ENCODE peak calls at places on chromosomes 3 and 15, in four cellular contexts. One of them, this sample, is unnamed.

GRCh38 chr3:97970929-97971460 is 1.2 kb downstream of the RIOX2 start:
- DNase-seq in substantia nigra: no peak
- DNase-seq in T-helper 1 cell: no peak
- DNase-seq in lower leg skin: no peak
- DNase-seq in this sample: no peak

GRCh38 chr3:128205616-128206015 is 52.3 kb downstream of the EEFSEC start:
- DNase-seq in T-helper 1 cell: no peak
- DNase-seq in substantia nigra: no peak
- DNase-seq in lower leg skin: no peak
- DNase-seq in this sample: no peak

GRCh38 chr3:185702564-185703225 is 116.6 kb downstream of the SENP2 start:
- DNase-seq in lower leg skin: no peak
- DNase-seq in T-helper 1 cell: no peak
- DNase-seq in substantia nigra: no peak
- DNase-seq in this sample: no peak

GRCh38 chr15:99085413-99086326 is 19.2 kb upstream of the SYNM start:
- DNase-seq in lower leg skin: no peak
- DNase-seq in substantia nigra: no peak
- DNase-seq in T-helper 1 cell: no peak
- DNase-seq in this sample: no peak

GRCh38 chr3:126380011-126380768 is 14.5 kb upstream of the CFAP100 start:
- DNase-seq in substantia nigra: no peak
- DNase-seq in T-helper 1 cell: no peak
- DNase-seq in lower leg skin: no peak
- DNase-seq in this sample: no peak

GRCh38 chr3:169744332-169745054 is 20.4 kb downstream of the TERC start:
- DNase-seq in substantia nigra: no peak
- DNase-seq in lower leg skin: no peak
- DNase-seq in T-helper 1 cell: no peak
- DNase-seq in this sample: no peak

GRCh38 chr15:63203451-63204090 is 14.2 kb downstream of the RAB8B start:
- DNase-seq in T-helper 1 cell: no peak
- DNase-seq in lower leg skin: no peak
- DNase-seq in substantia nigra: no peak
- DNase-seq in this sample: no peak

GRCh38 chr3:39142067-39142466 is 11.3 kb downstream of the CSRNP1 start:
- DNase-seq in T-helper 1 cell: no peak
- DNase-seq in lower leg skin: no peak
- DNase-seq in substantia nigra: no peak
- DNase-seq in this sample: no peak

GRCh38 chr3:20225769-20226168 is 39.8 kb upstream of the SGO1 start:
- DNase-seq in T-helper 1 cell: no peak
- DNase-seq in lower leg skin: no peak
- DNase-seq in substantia nigra: no peak
- DNase-seq in this sample: no peak

GRCh38 chr15:74631935-74632560 is 16.4 kb downstream of the CLK3 start:
- DNase-seq in lower leg skin: no peak
- DNase-seq in T-helper 1 cell: peak
- DNase-seq in substantia nigra: peak
- DNase-seq in this sample: no peak

GRCh38 chr3:190709351-190709773 is 153.1 kb downstream of the GMNC start:
- DNase-seq in substantia nigra: no peak
- DNase-seq in lower leg skin: no peak
- DNase-seq in T-helper 1 cell: no peak
- DNase-seq in this sample: no peak

GRCh38 chr3:114527036-114527644 is 233.3 kb downstream of the TIGIT start:
- DNase-seq in T-helper 1 cell: no peak
- DNase-seq in lower leg skin: no peak
- DNase-seq in substantia nigra: no peak
- DNase-seq in this sample: no peak

GRCh38 chr15:40892449-40893012 is 1.7 kb upstream of the VPS18 start:
- DNase-seq in substantia nigra: no peak
- DNase-seq in lower leg skin: no peak
- DNase-seq in T-helper 1 cell: no peak
- DNase-seq in this sample: no peak

GRCh38 chr3:154209499-154209898 is 88.3 kb downstream of the ARHGEF26 start:
- DNase-seq in T-helper 1 cell: no peak
- DNase-seq in lower leg skin: no peak
- DNase-seq in substantia nigra: no peak
- DNase-seq in this sample: no peak

GRCh38 chr3:60743631-60744164 is 507.6 kb downstream of the FHIT start:
- DNase-seq in lower leg skin: no peak
- DNase-seq in T-helper 1 cell: no peak
- DNase-seq in substantia nigra: no peak
- DNase-seq in this sample: no peak